ENCODE peak calls at places on chromosomes 7 and 10, in nine cellular contexts. H is heart left ventricle, S is non-pigmented ciliary epithelial cell, E is M059J, K is AG04450, Z is type B pancreatic cell, R is T-cell, P is neural crest cell, Y is retinal pigment epithelial cell. X is an unnamed sample.

GRCh38 chr7:8249121-8249520 is 12.8 kb downstream of the ICA1 start:
- DNase-seq in H (no peak), S (no peak), E (no peak), K (no peak), Z (no peak), R (no peak), P (no peak), Y (no peak), X (no peak)

GRCh38 chr10:60041489-60042133 is 135.3 kb upstream of the CCDC6 start:
- DNase-seq in H (no peak), S (no peak), E (no peak), K (no peak), Z (no peak), R (no peak), P (no peak), Y (no peak), X (no peak)

GRCh38 chr10:61923210-61924024 is 21.9 kb downstream of the ARID5B start:
- DNase-seq in H (no peak), S (no peak), E (peak; percentile 49), K (no peak), Z (no peak), R (no peak), P (no peak), Y (no peak), X (no peak)

GRCh38 chr10:127376071-127376470 is 173.0 kb upstream of the NPS start:
- DNase-seq in H (no peak), S (no peak), E (no peak), K (no peak), Z (no peak), R (no peak), P (no peak), Y (no peak), X (no peak)

GRCh38 chr7:19519443-19519977 is 189.3 kb downstream of the POLR1F start:
- DNase-seq in H (no peak), S (no peak), E (peak; percentile 26), K (no peak), Z (no peak), R (no peak), P (no peak), Y (peak; percentile 67), X (no peak)

GRCh38 chr7:18873674-18874341 is 243.6 kb downstream of the TWIST1 start:
- DNase-seq in H (no peak), S (no peak), E (peak; percentile 23), K (no peak), Z (no peak), R (no peak), P (no peak), Y (no peak), X (no peak)

GRCh38 chr7:52944916-52945315 is 90.5 kb upstream of the POM121L12 start:
- DNase-seq in H (no peak), S (no peak), E (peak; percentile 76), K (no peak), Z (no peak), R (no peak), P (no peak), Y (no peak), X (no peak)

GRCh38 chr10:78028438-78029293 is 649 bp downstream of the POLR3A start:
- DNase-seq in H (no peak), S (no peak), E (peak; percentile 54), K (no peak), Z (no peak), R (peak; percentile 35), P (no peak), Y (no peak), X (no peak)

GRCh38 chr10:31381766-31382316 is 62.8 kb downstream of the ZEB1 start:
- DNase-seq in H (no peak), S (no peak), E (peak; percentile 7), K (no peak), Z (no peak), R (no peak), P (no peak), Y (no peak), X (no peak)

GRCh38 chr10:47404937-47405336 is 20.8 kb upstream of the ZNF488 start:
- DNase-seq in H (no peak), S (no peak), E (no peak), K (no peak), Z (peak; percentile 40), R (no peak), P (no peak), Y (no peak), X (no peak)

GRCh38 chr7:108455833-108456677 is at the start of gene NRCAM:
- DNase-seq in H (no peak), S (no peak), E (peak; percentile 34), K (no peak), Z (peak; percentile 81), R (peak; percentile 54), P (peak; percentile 77), Y (no peak), X (peak; percentile 68)

GRCh38 chr10:8144496-8144895 is 90.0 kb downstream of the GATA3 start:
- DNase-seq in H (no peak), S (no peak), E (no peak), K (no peak), Z (no peak), R (no peak), P (no peak), Y (no peak), X (no peak)

GRCh38 chr7:159013181-159013690 is 131.4 kb downstream of the VIPR2 start:
- DNase-seq in H (no peak), S (no peak), E (no peak), K (no peak), Z (no peak), R (no peak), P (no peak), Y (no peak), X (no peak)

GRCh38 chr10:95809370-95810197 is 53.6 kb downstream of the ENTPD1 start:
- DNase-seq in H (no peak), S (no peak), E (no peak), K (no peak), Z (no peak), R (no peak), P (no peak), Y (no peak), X (no peak)

GRCh38 chr10:49709934-49710333 is 30.5 kb downstream of the C10orf53 start:
- DNase-seq in H (no peak), S (no peak), E (no peak), K (no peak), Z (no peak), R (no peak), P (no peak), Y (no peak), X (no peak)

GRCh38 chr10:488933-489215 is 200.6 kb downstream of the DIP2C start:
- DNase-seq in H (no peak), S (no peak), E (no peak), K (no peak), Z (no peak), R (no peak), P (no peak), Y (no peak), X (no peak)

GRCh38 chr10:61355211-61355610 is 98.0 kb downstream of the TMEM26 start:
- DNase-seq in H (no peak), S (no peak), E (no peak), K (no peak), Z (no peak), R (no peak), P (no peak), Y (no peak), X (no peak)

GRCh38 chr10:102832987-102833386 is 4.2 kb downstream of the CYP17A1 start:
- DNase-seq in H (no peak), S (no peak), E (peak; percentile 18), K (no peak), Z (no peak), R (no peak), P (no peak), Y (no peak), X (no peak)

GRCh38 chr7:41122256-41122987 is 580.5 kb downstream of the INHBA start:
- DNase-seq in H (no peak), S (no peak), E (peak; percentile 75), K (no peak), Z (no peak), R (no peak), P (no peak), Y (no peak), X (no peak)

GRCh38 chr10:27448926-27449325 is 55.2 kb upstream of the RAB18 start:
- DNase-seq in H (no peak), S (peak; percentile 23), E (peak; percentile 63), K (no peak), Z (no peak), R (no peak), P (no peak), Y (peak; percentile 37), X (no peak)

GRCh38 chr10:69879628-69880257 is 78.0 kb downstream of the COL13A1 start:
- DNase-seq in H (no peak), S (no peak), E (no peak), K (no peak), Z (no peak), R (no peak), P (no peak), Y (no peak), X (no peak)